ENCODE peak calls at places on chromosomes 12 and 14, in nine cellular contexts. U is stimulated activated CD4-positive, alpha-beta T cell treated with anti-CD3 and anti-CD28 coated beads, Interleukin-2, amount 100 ng/mL, for 48 hours; I is lower leg skin; E is body of pancreas; J is EH; D is stomach; P is colonic mucosa; V is lower lobe of right lung; H is WTC11. G is an unnamed sample.

GRCh38 chr12:11621797-11622423 is 27.6 kb upstream of the ETV6 start:
- DNase-seq in H (no peak), V (no peak), D (no peak), P (no peak), J (peak; percentile 44), I (no peak), U (no peak), E (no peak), G (no peak)

GRCh38 chr12:6535960-6536847 is 1.9 kb downstream of the GAPDH start:
- DNase-seq in J (peak; percentile 13), U (no peak), V (no peak), P (no peak), I (no peak), D (no peak), H (no peak), E (no peak), G (no peak)

GRCh38 chr14:103108749-103109207 is 14.3 kb downstream of the EXOC3L4 start:
- DNase-seq in D (no peak), E (no peak), P (no peak), J (peak; percentile 56), H (no peak), I (no peak), U (no peak), V (no peak), G (no peak)

GRCh38 chr12:117816-118345 is 51.3 kb downstream of the IQSEC3 start:
- DNase-seq in J (no peak), D (no peak), V (peak; percentile 58), E (no peak), U (no peak), I (no peak), H (no peak), P (no peak), G (no peak)

GRCh38 chr14:92564361-92565039 is 50.9 kb downstream of the RIN3 start:
- DNase-seq in J (no peak), P (no peak), U (no peak), D (no peak), H (no peak), E (no peak), I (no peak), V (peak; percentile 63), G (no peak)

GRCh38 chr12:117294206-117294605 is 67.2 kb downstream of the NOS1 start:
- DNase-seq in P (no peak), I (no peak), J (no peak), V (no peak), E (no peak), U (no peak), D (no peak), H (peak; percentile 32), G (peak; percentile 75)

GRCh38 chr12:25833657-25834056 is 124.8 kb upstream of the RASSF8 start:
- DNase-seq in U (no peak), E (no peak), P (no peak), H (no peak), J (peak; percentile 10), I (no peak), D (no peak), V (no peak), G (no peak)

GRCh38 chr14:57066887-57067513 is 201.7 kb downstream of the EXOC5 start:
- DNase-seq in V (peak; percentile 51), E (peak; percentile 69), I (no peak), U (peak; percentile 39), H (peak; percentile 80), P (peak; percentile 33), J (no peak), D (peak; percentile 48), G (no peak)

GRCh38 chr12:66636771-66637170 is 42.1 kb downstream of the GRIP1 start:
- DNase-seq in V (no peak), E (peak; percentile 15), J (no peak), D (peak; percentile 32), P (no peak), I (no peak), H (no peak), U (no peak), G (no peak)